ENCODE peak calls at places on chromosomes 4 and X, in ten cellular contexts. X, F, Y, R, O, V, P, A, K and I are unnamed samples.
A peak's percentile ranks its signal among the peaks of the same experiment; 100 is the strongest.

GRCh38 chr4:25174674-25175073 is 14.4 kb upstream of the SEPSECS start:
- DNase-seq in X (no peak), F (no peak), Y (no peak), R (no peak), O (no peak), V (no peak), P (no peak), A (no peak), K (no peak), I (no peak)

GRCh38 chr4:2763511-2763967 is 7.4 kb upstream of the TNIP2 start:
- DNase-seq in X (no peak), F (no peak), Y (no peak), R (no peak), O (peak; percentile 80), V (peak; percentile 50), P (no peak), A (no peak), K (no peak), I (no peak)

GRCh38 chrX:107742754-107743191 is 32.8 kb downstream of the TSC22D3 start:
- DNase-seq in X (peak; percentile 45), F (no peak), Y (no peak), R (no peak), O (peak; percentile 83), V (no peak), P (no peak), A (no peak), K (no peak), I (no peak)

GRCh38 chrX:11944486-11944885 is 186.4 kb downstream of the MSL3 start:
- DNase-seq in X (no peak), F (peak; percentile 57), Y (no peak), R (peak; percentile 34), O (no peak), V (no peak), P (no peak), A (no peak), K (no peak), I (no peak)

GRCh38 chr4:38674206-38675144 is 10.5 kb downstream of the KLF3 start:
- DNase-seq in X (no peak), F (no peak), Y (no peak), R (peak; percentile 36), O (no peak), V (no peak), P (no peak), A (no peak), K (no peak), I (no peak)

GRCh38 chr4:53019485-53020382 is 157.6 kb downstream of the RASL11B start:
- DNase-seq in X (peak; percentile 40), F (no peak), Y (no peak), R (no peak), O (no peak), V (no peak), P (no peak), A (no peak), K (no peak), I (no peak)

GRCh38 chr4:168797176-168797575 is 212.9 kb downstream of the CBR4 start:
- DNase-seq in X (no peak), F (no peak), Y (no peak), R (no peak), O (no peak), V (no peak), P (no peak), A (no peak), K (no peak), I (no peak)

GRCh38 chr4:107423677-107424405 is 296.2 kb downstream of the PAPSS1 start:
- DNase-seq in X (no peak), F (no peak), Y (no peak), R (no peak), O (no peak), V (no peak), P (no peak), A (no peak), K (no peak), I (no peak)

GRCh38 chr4:7813674-7814073 is 126.0 kb downstream of the AFAP1 start:
- DNase-seq in X (peak; percentile 46), F (no peak), Y (no peak), R (no peak), O (no peak), V (no peak), P (no peak), A (no peak), K (no peak), I (no peak)

GRCh38 chr4:118014831-118015230 is 19.5 kb upstream of the NDST3 start:
- DNase-seq in X (no peak), F (no peak), Y (no peak), R (no peak), O (no peak), V (no peak), P (no peak), A (no peak), K (no peak), I (no peak)
- H3K4me1 ChIP-seq in X (no peaks in the 10 kb centered on the region), F (no peaks in the 10 kb centered on the region), Y (no peaks in the 10 kb centered on the region), R (no peaks in the 10 kb centered on the region), O (no peaks in the 10 kb centered on the region), V (no peaks in the 10 kb centered on the region), P (no peaks in the 10 kb centered on the region), A (no peaks in the 10 kb centered on the region), K (no peaks in the 10 kb centered on the region), I (no peaks in the 10 kb centered on the region)

GRCh38 chr4:185738851-185739250 is 73.1 kb downstream of the SORBS2 start:
- DNase-seq in X (no peak), F (no peak), Y (no peak), R (no peak), O (no peak), V (no peak), P (no peak), A (no peak), K (no peak), I (no peak)

GRCh38 chr4:185734930-185735329 is 77.1 kb downstream of the SORBS2 start:
- DNase-seq in X (no peak), F (no peak), Y (no peak), R (no peak), O (no peak), V (no peak), P (no peak), A (no peak), K (no peak), I (no peak)

GRCh38 chr4:185735887-185736286 is 76.1 kb downstream of the SORBS2 start:
- DNase-seq in X (no peak), F (no peak), Y (no peak), R (no peak), O (no peak), V (no peak), P (no peak), A (no peak), K (no peak), I (no peak)

GRCh38 chr4:185738038-185738552 is 73.9 kb downstream of the SORBS2 start:
- DNase-seq in X (peak; percentile 55), F (no peak), Y (no peak), R (no peak), O (no peak), V (no peak), P (peak; percentile 45), A (no peak), K (no peak), I (no peak)

DNA sequence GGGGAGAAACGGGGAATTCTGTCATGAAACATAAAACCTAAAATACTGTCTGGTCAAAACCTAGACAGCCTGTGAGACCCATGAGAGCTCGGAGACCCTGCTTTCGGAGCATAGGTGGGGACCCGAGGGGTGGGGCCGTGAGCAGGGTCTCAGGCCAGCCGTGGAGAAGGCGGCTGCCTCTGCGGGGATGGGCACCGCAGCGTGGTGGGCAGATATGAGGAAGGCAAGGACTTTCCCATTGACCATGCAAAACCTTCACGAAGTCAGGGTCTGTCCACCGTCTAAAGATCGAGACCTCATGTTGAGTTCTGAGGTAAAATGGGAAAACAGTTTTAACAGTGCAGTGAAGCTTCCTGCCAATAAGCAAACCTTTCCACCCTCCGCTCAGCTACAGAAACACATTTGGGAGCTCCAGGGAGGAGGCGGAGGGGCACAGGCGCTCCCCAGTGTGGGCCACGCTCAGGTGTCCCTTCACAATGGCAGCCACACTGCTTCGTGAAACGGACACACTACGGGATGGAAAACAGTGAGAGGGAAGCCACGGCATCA is 74.4 kb downstream of the SORBS2 start:
- DNase-seq in X (no peak), F (no peak), Y (no peak), R (no peak), O (no peak), V (no peak), P (no peak), A (no peak), K (no peak), I (no peak)
- H3K4me3 ChIP-seq in X (no peak overlapping the region), F (no peak overlapping the region), Y (no peak overlapping the region), R (no peak overlapping the region), O (no peak overlapping the region), V (no peak overlapping the region), P (peak overlapping the region; percentile 29), A (peak overlapping the region; percentile 38), K (no peak overlapping the region), I (peak overlapping the region; percentile 38)

GRCh38 chrX:54422168-54422567 is 18.0 kb upstream of the TSR2 start:
- DNase-seq in X (no peak), F (no peak), Y (no peak), R (no peak), O (no peak), V (no peak), P (no peak), A (no peak), K (no peak), I (no peak)

GRCh38 chrX:54413753-54414152 is 26.5 kb upstream of the TSR2 start:
- DNase-seq in X (peak; percentile 19), F (no peak), Y (no peak), R (no peak), O (no peak), V (no peak), P (no peak), A (no peak), K (no peak), I (no peak)

GRCh38 chrX:54419559-54420302 is 20.5 kb upstream of the TSR2 start:
- DNase-seq in X (peak; percentile 25), F (no peak), Y (no peak), R (no peak), O (no peak), V (no peak), P (no peak), A (no peak), K (no peak), I (no peak)

GRCh38 chrX:54415534-54416350 is 24.5 kb upstream of the TSR2 start:
- DNase-seq in X (no peak), F (no peak), Y (no peak), R (no peak), O (no peak), V (no peak), P (no peak), A (no peak), K (no peak), I (no peak)

GRCh38 chrX:54416965-54417364 is 23.2 kb upstream of the TSR2 start:
- DNase-seq in X (no peak), F (no peak), Y (no peak), R (no peak), O (no peak), V (no peak), P (no peak), A (no peak), K (no peak), I (no peak)
- H3K4me1 ChIP-seq in X (no peaks in the 10 kb centered on the region), F (no peaks in the 10 kb centered on the region), Y (no peaks in the 10 kb centered on the region), R (no peaks in the 10 kb centered on the region), O (no peaks in the 10 kb centered on the region), V (no peaks in the 10 kb centered on the region), P (no peaks in the 10 kb centered on the region), A (no peaks in the 10 kb centered on the region), K (no peaks in the 10 kb centered on the region), I (no peaks in the 10 kb centered on the region)

GRCh38 chr4:181259081-181259480 is 984.1 kb upstream of the TENM3 start:
- DNase-seq in X (no peak), F (no peak), Y (no peak), R (no peak), O (no peak), V (no peak), P (no peak), A (no peak), K (no peak), I (no peak)

GRCh38 chr4:181258569-181258968 is 984.6 kb upstream of the TENM3 start:
- DNase-seq in X (no peak), F (no peak), Y (no peak), R (no peak), O (no peak), V (no peak), P (no peak), A (no peak), K (no peak), I (no peak)

GRCh38 chr4:181254771-181255170 is 988.4 kb upstream of the TENM3 start:
- DNase-seq in X (no peak), F (no peak), Y (no peak), R (no peak), O (no peak), V (no peak), P (no peak), A (no peak), K (no peak), I (no peak)
- H3K4me3 ChIP-seq in X (no peak overlapping the region), F (no peak overlapping the region), Y (no peak overlapping the region), R (no peak overlapping the region), O (no peak overlapping the region), V (no peak overlapping the region), P (no peak overlapping the region), A (no peak overlapping the region), K (no peak overlapping the region), I (no peak overlapping the region)